ENCODE peak calls at places on chromosomes 5 and 9, in six cellular contexts. X is OCI-LY7, U is hepatocyte, E is ACHN, R is SHP77, Z is amniotic epithelial cell. I is an unnamed sample.

GRCh38 chr9:95993342-95993741 is 117.9 kb downstream of the ERCC6L2 start:
- DNase-seq in E (no peak), R (no peak), Z (no peak), X (no peak), U (no peak), I (no peak)

GRCh38 chr5:65102826-65103673 is 334.3 kb downstream of the CWC27 start:
- DNase-seq in Z (peak), X (peak), U (peak), R (peak), E (peak), I (peak)

GRCh38 chr9:131197160-131197911 is 72.0 kb downstream of the NUP214 start:
- DNase-seq in X (no peak), E (no peak), R (no peak), Z (no peak), U (no peak), I (no peak)

GRCh38 chr9:126869368-126869767 is 8.9 kb downstream of the ZBTB34 start:
- DNase-seq in Z (no peak), X (no peak), E (no peak), U (no peak), R (no peak), I (no peak)

GRCh38 chr5:160245506-160246100 is 16.3 kb downstream of the FABP6 start:
- DNase-seq in X (no peak), R (no peak), Z (no peak), U (no peak), E (no peak), I (no peak)

GRCh38 chr9:16069671-16070586 is 517.1 kb downstream of the CCDC171 start:
- DNase-seq in X (no peak), U (no peak), E (no peak), Z (no peak), R (no peak), I (no peak)

GRCh38 chr9:115046786-115047185 is 71.2 kb downstream of the TNC start:
- DNase-seq in R (no peak), Z (no peak), U (peak), E (no peak), X (no peak), I (no peak)

GRCh38 chr9:18393340-18394130 is 80.4 kb upstream of the ADAMTSL1 start:
- DNase-seq in Z (peak), R (peak), X (no peak), E (peak), U (peak), I (no peak)

GRCh38 chr5:59036274-59036961 is 453.5 kb downstream of the RAB3C start:
- DNase-seq in R (peak), U (peak), Z (peak), E (peak), X (no peak), I (peak)

GRCh38 chr9:105116047-105116868 is 128.2 kb upstream of the SLC44A1 start:
- DNase-seq in R (no peak), U (peak), X (no peak), Z (no peak), E (no peak), I (no peak)

GRCh38 chr9:124218438-124219289 is 39.1 kb upstream of the NEK6 start:
- DNase-seq in E (peak), X (peak), R (peak), U (peak), Z (peak), I (no peak)

GRCh38 chr5:14870347-14871083 is 1.1 kb downstream of the ANKH start:
- DNase-seq in X (peak), E (no peak), Z (no peak), R (peak), U (no peak), I (no peak)

GRCh38 chr5:16345454-16345853 is 120.1 kb downstream of the ZNF622 start:
- DNase-seq in Z (no peak), X (no peak), U (no peak), E (peak), R (no peak), I (no peak)

GRCh38 chr9:32635362-32635761 is at the start of gene TAF1L:
- DNase-seq in E (no peak), U (no peak), Z (no peak), X (no peak), R (no peak), I (no peak)

I was measured in CD4-positive, alpha-beta T cell.